ENCODE peak calls at places on chromosomes 4 and X, in five cellular contexts. R is H9, P is IMR-90, O is neuronal stem cell, W is mesendoderm. N is an unnamed sample.

GRCh38 chr4:186192068-186192751 is 843 bp downstream of the CYP4V2 start:
- DNase-seq in W (peak), R (peak), O (peak), P (peak), N (no peak)

GRCh38 chr4:16896871-16897270 is 1.6 kb downstream of the LDB2 start:
- DNase-seq in W (no peak), R (no peak), O (no peak), P (peak), N (no peak)

GRCh38 chr4:169407217-169407845 is 136.6 kb upstream of the SH3RF1 start:
- DNase-seq in P (peak), O (no peak), R (no peak), W (peak), N (no peak)

GRCh38 chrX:23185951-23186350 is 148.7 kb upstream of the PTCHD1 start:
- DNase-seq in W (no peak), P (no peak), R (no peak), O (no peak), N (no peak)

GRCh38 chrX:32137525-32137924 is 1065.7 kb upstream of the FTHL17 start:
- DNase-seq in O (peak), W (peak), P (no peak), R (peak), N (no peak)

GRCh38 chrX:140733766-140734342 is 24.3 kb downstream of the LINC00632 start:
- DNase-seq in P (peak), R (no peak), W (peak), O (no peak), N (no peak)

GRCh38 chr4:26330946-26331345 is 10.1 kb downstream of the RBPJ start:
- DNase-seq in P (no peak), R (no peak), O (no peak), W (peak), N (no peak)

GRCh38 chr4:149279790-149280189 is 535.9 kb downstream of the IQCM start:
- DNase-seq in O (no peak), R (no peak), W (no peak), P (no peak), N (no peak)

GRCh38 chr4:163527172-163527571 is 32.7 kb downstream of the TMA16 start:
- DNase-seq in P (no peak), R (no peak), W (no peak), O (no peak), N (no peak)

GRCh38 chr4:85715996-85716737 is 241.2 kb downstream of the ARHGAP24 start:
- DNase-seq in P (no peak), W (no peak), O (no peak), R (no peak), N (no peak)

GRCh38 chrX:10048076-10048475 is 80.9 kb downstream of the CLDN34 start:
- DNase-seq in O (peak), P (no peak), R (no peak), W (peak), N (no peak)

GRCh38 chrX:108892501-108892900 is 156.1 kb upstream of the IRS4 start:
- DNase-seq in P (no peak), R (no peak), O (no peak), W (no peak), N (no peak)

GRCh38 chr4:3810796-3811485 is 44.8 kb downstream of the ADRA2C start:
- DNase-seq in W (no peak), O (no peak), P (no peak), R (no peak), N (no peak)

GRCh38 chr4:175306436-175306835 is 388.3 kb downstream of the ADAM29 start:
- DNase-seq in O (no peak), P (no peak), R (no peak), W (no peak), N (no peak)

GRCh38 chr4:87819281-87819919 is 13.4 kb upstream of the MEPE start:
- DNase-seq in W (peak), P (peak), O (no peak), R (peak), N (no peak)

GRCh38 chr4:13504374-13504773 is 20.2 kb upstream of the RAB28 start:
- DNase-seq in W (no peak), P (no peak), R (no peak), O (no peak), N (no peak)

GRCh38 chr4:10589308-10589707 is 95.3 kb downstream of the CLNK start:
- DNase-seq in W (peak), O (no peak), R (no peak), P (no peak), N (no peak)

GRCh38 chr4:85953651-85954018 is 406.2 kb downstream of the MAPK10 start:
- DNase-seq in O (no peak), W (peak), R (no peak), P (peak), N (no peak)

GRCh38 chrX:23478056-23478455 is 143.4 kb downstream of the PTCHD1 start:
- DNase-seq in W (no peak), R (no peak), P (no peak), O (no peak), N (no peak)

GRCh38 chr4:25779021-25779420 is 83.8 kb downstream of the SEL1L3 start:
- DNase-seq in R (no peak), O (no peak), P (peak), W (no peak), N (no peak)

GRCh38 chr4:155025762-155026457 is 182.5 kb upstream of the NPY2R start:
- DNase-seq in R (peak), W (peak), P (no peak), O (peak), N (peak)

GRCh38 chr4:91243132-91243531 is 1060.6 kb upstream of the GRID2 start:
- DNase-seq in P (no peak), O (no peak), W (no peak), R (no peak), N (no peak)

GRCh38 chrX:113726898-113727297 is 857.0 kb upstream of the HTR2C start:
- DNase-seq in W (no peak), R (no peak), P (no peak), O (no peak), N (no peak)

GRCh38 chrX:72121381-72121780 is 10.3 kb downstream of the RTL5 start:
- DNase-seq in O (no peak), W (no peak), R (no peak), P (peak), N (no peak)

GRCh38 chr4:21226637-21227538 is 526.6 kb downstream of the PACRGL start:
- DNase-seq in R (no peak), O (no peak), W (no peak), P (no peak), N (no peak)

GRCh38 chrX:40418413-40419195 is 162.2 kb upstream of the ATP6AP2 start:
- DNase-seq in O (no peak), R (no peak), P (no peak), W (no peak), N (no peak)

GRCh38 chr4:123804171-123804721 is 407.7 kb downstream of the SPRY1 start:
- DNase-seq in O (no peak), P (no peak), R (no peak), W (no peak), N (no peak)

GRCh38 chr4:137156054-137156453 is 376.2 kb downstream of the PCDH18 start:
- DNase-seq in W (no peak), R (no peak), P (peak), O (no peak), N (no peak)

GRCh38 chr4:144611850-144612249 is 34.1 kb upstream of the HHIP start:
- DNase-seq in R (peak), W (peak), O (no peak), P (peak), N (peak)

GRCh38 chr4:111542056-111542455 is 603.2 kb upstream of the FAM241A start:
- DNase-seq in R (no peak), W (no peak), O (no peak), P (peak), N (no peak)

GRCh38 chr4:184514121-184514988 is 40.0 kb upstream of the IRF2 start:
- DNase-seq in R (no peak), O (no peak), P (peak), W (peak), N (no peak)

GRCh38 chrX:39805825-39806224 is 291.9 kb downstream of the BCOR start:
- DNase-seq in R (no peak), O (no peak), W (no peak), P (no peak), N (no peak)

GRCh38 chrX:2629316-2630168 is 61.6 kb upstream of the CD99 start:
- DNase-seq in R (no peak), W (no peak), P (no peak), O (no peak), N (no peak)

GRCh38 chrX:43716696-43717095 is 60.6 kb downstream of the MAOA start:
- DNase-seq in R (no peak), O (no peak), W (no peak), P (no peak), N (no peak)

DNA sequence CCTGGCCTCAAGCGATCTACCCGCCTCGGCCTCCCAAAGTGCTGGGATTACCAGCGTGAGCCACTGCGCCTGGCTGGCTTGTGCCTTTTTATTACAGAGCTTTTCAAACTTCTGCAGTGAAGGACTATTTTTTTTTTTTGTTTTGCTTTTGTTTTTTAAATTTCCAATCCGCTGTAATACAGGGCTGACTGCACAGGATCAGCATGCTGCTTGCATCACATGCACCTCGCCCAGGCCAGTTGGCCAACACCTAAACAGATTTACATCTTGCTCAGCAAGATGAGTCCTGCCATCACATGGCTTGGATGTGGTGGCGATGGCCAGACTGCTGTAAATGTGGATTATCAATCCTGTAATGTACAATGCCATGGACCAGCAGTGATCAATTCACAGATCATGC is 99.4 kb upstream of the LIMCH1 start:
- DNase-seq in W (no peak), R (no peak), P (no peak), O (no peak), N (no peak)
- H2BK15ac ChIP-seq in W (no peak), R (no peak), P (no peak), O (no peak), N (peak)

GRCh38 chr4:183348706-183349659 is 26.8 kb upstream of the CLDN24 start:
- DNase-seq in O (no peak), P (peak), R (no peak), W (peak), N (no peak)
- H2BK15ac ChIP-seq in O (no peak), P (peak), R (no peak), W (no peak), N (no peak)

GRCh38 chr4:7650606-7651400 is 216.1 kb upstream of the PSAPL1 start:
- DNase-seq in P (no peak), W (peak), R (peak), O (peak), N (peak)
- H2BK15ac ChIP-seq in P (peak), W (no peak), R (no peak), O (peak), N (peak)

DNA sequence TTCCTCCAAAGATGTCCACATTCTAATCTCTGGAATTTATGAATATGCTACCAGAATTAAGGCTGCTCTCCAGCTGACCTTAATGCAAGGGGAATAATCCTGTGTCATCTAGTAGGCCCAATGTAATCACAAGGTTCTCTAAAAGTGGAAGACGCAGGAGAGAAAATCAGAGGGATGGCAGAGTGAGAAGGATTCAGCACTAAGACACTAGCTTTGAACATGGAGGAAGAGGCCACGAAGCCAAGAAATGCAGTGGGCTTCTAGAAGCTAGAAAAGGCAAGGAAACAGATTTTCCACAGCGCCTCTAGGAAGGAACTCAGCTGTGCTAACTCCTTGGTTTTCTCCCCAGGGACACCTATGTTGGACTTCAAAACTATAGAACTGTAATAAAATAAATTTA is 240.7 kb upstream of the TRAM1L1 start:
- DNase-seq in R (no peak), O (no peak), P (no peak), W (no peak), N (no peak)
- H2BK15ac ChIP-seq in R (no peak), O (no peak), P (peak), W (no peak), N (no peak)

GRCh38 chrX:52995974-52996304 is 37.6 kb upstream of the FAM156A start:
- DNase-seq in R (no peak), O (no peak), P (no peak), W (no peak), N (no peak)
- H2BK15ac ChIP-seq in R (no peak), O (no peak), P (no peak), W (no peak), N (no peak)

N was measured in H1.